ENCODE peak calls at places on chromosomes 16 and 17, in eight cellular contexts. M, L, Y, S, E, D, W and C are unnamed samples. For H3K27me3 and H3K36me3, the result is how much of the 10 kb centered on the place peaks cover.

GRCh38 chr16:79007614-79008013 is 592.9 kb downstream of the MAF start:
- DNase-seq in E (no peak), M (no peak), Y (no peak), W (no peak), L (no peak), S (no peak), D (no peak), C (no peak)

GRCh38 chr17:10316986-10317834 is 55.6 kb downstream of the MYH13 start:
- DNase-seq in Y (peak), W (peak), D (peak), S (peak), L (peak), M (peak), E (peak), C (peak)

GRCh38 chr16:69483611-69484010 is 59.2 kb downstream of the CYB5B start:
- DNase-seq in E (peak), Y (no peak), S (no peak), D (no peak), L (no peak), M (no peak), W (no peak), C (no peak)

GRCh38 chr16:89455178-89455577 is 35.2 kb downstream of the ANKRD11 start:
- DNase-seq in M (no peak), W (no peak), L (no peak), Y (no peak), S (no peak), E (no peak), D (no peak), C (no peak)

GRCh38 chr16:78240459-78241222 is 141.2 kb downstream of the WWOX start:
- DNase-seq in M (no peak), S (no peak), W (peak), Y (no peak), L (no peak), E (peak), D (peak), C (peak)

GRCh38 chr17:22692066-22692800 is 999.9 kb downstream of the KCNJ18 start:
- DNase-seq in E (no peak), S (no peak), M (no peak), W (no peak), Y (no peak), L (no peak), D (no peak), C (no peak)

GRCh38 chr17:83061586-83061985 is 17.8 kb upstream of the METRNL start:
- DNase-seq in D (no peak), W (no peak), L (no peak), Y (peak), M (no peak), S (no peak), E (no peak), C (no peak)

GRCh38 chr17:43003542-43004172 is 2.9 kb upstream of the IFI35 start:
- DNase-seq in M (no peak), S (peak), E (no peak), Y (no peak), L (no peak), D (peak), W (peak), C (peak)

GRCh38 chr17:58344047-58344790 is 7.8 kb downstream of the SUPT4H1 start:
- DNase-seq in D (no peak), L (peak), Y (no peak), S (peak), W (no peak), E (no peak), M (no peak), C (no peak)

GRCh38 chr16:87701505-87701921 is 64.3 kb downstream of the KLHDC4 start:
- DNase-seq in E (no peak), M (no peak), W (no peak), Y (no peak), D (no peak), S (no peak), L (no peak), C (peak)

GRCh38 chr16:27458196-27458728 is 56.3 kb downstream of the IL21R start:
- DNase-seq in W (no peak), S (no peak), L (no peak), E (no peak), D (no peak), Y (no peak), M (no peak), C (no peak)

GRCh38 chr17:31095239-31096105 is 695 bp downstream of the NF1 start:
- DNase-seq in S (peak), W (peak), M (peak), E (peak), D (peak), L (peak), Y (peak), C (peak)

GRCh38 chr16:54930034-54930938 is at the start of gene IRX5:
- DNase-seq in Y (peak), S (peak), M (peak), W (peak), D (peak), E (peak), L (peak), C (peak)

GRCh38 chr17:79019631-79020584 is 4.1 kb upstream of the C1QTNF1 start:
- DNase-seq in L (peak), W (peak), D (peak), Y (peak), E (peak), M (peak), S (peak), C (peak)
- H3K4me3 ChIP-seq in L (no peak), W (no peak), D (no peak), Y (no peak), E (no peak), M (no peak), S (no peak), C (no peak)

DNA sequence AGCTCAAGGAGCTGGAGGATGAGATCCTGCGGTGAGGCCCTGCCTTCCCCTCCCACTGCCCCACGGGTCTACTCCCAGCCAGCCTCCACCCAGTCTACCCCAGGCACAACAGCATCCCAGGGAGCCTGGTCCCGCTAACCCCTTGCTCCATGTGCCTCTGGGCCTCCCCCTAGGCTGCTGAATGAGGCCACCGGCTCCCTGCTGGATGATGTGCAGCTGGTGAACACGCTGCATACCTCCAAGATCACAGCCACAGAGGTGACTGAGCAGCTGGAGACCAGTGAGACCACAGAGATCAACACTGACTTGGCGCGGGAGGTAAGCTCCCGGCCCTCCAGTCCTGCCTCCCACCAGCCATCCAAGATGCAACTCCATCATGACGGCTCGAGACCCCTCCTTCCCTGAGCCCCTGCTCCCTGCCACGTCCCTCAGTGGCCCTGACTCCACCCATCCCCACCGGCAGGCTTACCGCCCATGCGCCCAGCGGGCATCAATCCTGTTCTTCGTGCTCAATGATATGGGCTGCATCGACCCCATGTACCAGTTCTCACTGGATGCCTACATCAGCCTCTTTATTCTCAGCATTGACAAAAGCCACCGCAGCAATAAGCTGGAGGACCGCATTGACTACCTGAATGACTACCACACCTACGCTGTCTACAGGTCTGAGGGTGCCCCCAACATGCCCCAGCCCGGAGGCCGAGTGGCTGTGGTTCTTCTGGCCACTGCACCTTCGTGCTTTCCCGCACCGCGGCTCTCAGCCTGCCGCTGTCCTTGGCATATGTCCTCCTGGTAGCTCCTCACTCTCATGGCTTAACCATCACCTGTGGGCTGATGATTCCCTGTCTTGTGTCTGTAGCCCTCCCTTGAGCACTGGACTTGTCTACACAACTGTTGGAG is 15.0 kb upstream of the KDM6B start:
- DNase-seq in S (no peak), Y (no peak), W (no peak), M (no peak), L (no peak), E (no peak), D (no peak), C (peak)
- H3K27me3 ChIP-seq in S (under half), Y (under half), W (under half), M (under half), L (under half), E (under half), D (under half), C (under half)

DNA sequence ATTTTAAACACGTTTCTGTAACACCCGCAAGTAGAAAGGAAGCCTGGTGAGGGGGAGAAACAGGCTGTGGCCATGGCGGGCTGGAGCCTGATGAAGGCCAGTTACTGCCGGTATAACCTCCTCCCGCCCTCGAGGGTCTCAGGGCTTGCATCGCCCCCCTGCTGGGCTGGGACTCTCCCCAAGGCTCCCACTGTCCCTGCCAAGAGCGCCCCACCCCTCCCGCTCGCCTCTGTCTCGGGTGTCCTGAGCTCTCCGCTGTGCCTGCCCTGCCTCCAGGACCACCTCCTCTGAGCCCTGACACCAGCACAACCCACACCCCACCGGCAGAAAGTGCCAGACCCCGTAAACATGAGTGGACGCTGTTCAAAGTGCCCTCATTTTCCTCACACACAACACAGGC is 18.7 kb downstream of the TMEM204 start:
- DNase-seq in L (no peak), E (no peak), M (no peak), D (no peak), W (no peak), S (no peak), Y (no peak), C (no peak)
- H3K36me3 ChIP-seq in L (under half), E (under half), M (under half), D (under half), W (under half), S (under half), Y (under half), C (under half)

GRCh38 chr16:4678596-4678995 is 14.8 kb upstream of the NUDT16L1 start:
- DNase-seq in L (no peak), E (no peak), S (no peak), W (no peak), Y (no peak), M (no peak), D (no peak), C (no peak)

GRCh38 chr16:4679156-4679853 is 14.1 kb upstream of the NUDT16L1 start:
- DNase-seq in Y (no peak), S (no peak), W (no peak), E (no peak), D (no peak), M (no peak), L (no peak), C (no peak)

GRCh38 chr16:4681471-4682083 is 11.8 kb upstream of the NUDT16L1 start:
- DNase-seq in L (no peak), S (no peak), E (no peak), D (no peak), M (no peak), Y (no peak), W (no peak), C (no peak)

GRCh38 chr16:4680673-4681470 is 12.5 kb upstream of the NUDT16L1 start:
- DNase-seq in M (no peak), W (no peak), S (no peak), E (no peak), D (no peak), Y (no peak), L (no peak), C (no peak)

GRCh38 chr16:4679854-4680636 is 13.3 kb upstream of the NUDT16L1 start:
- DNase-seq in D (peak), W (no peak), L (no peak), Y (peak), S (no peak), M (peak), E (no peak), C (no peak)
- H3K4me3 ChIP-seq in D (peak), W (no peak), L (no peak), Y (no peak), S (no peak), M (peak), E (no peak), C (no peak)